ENCODE peak calls at places on chromosomes 16 and 17, in five cellular contexts. L is NCI-H69; R is HFF-Myc; A is stimulated activated CD4-positive, alpha-beta T cell treated with anti-CD3 and anti-CD28 coated beads, Interleukin-1b, Interleukin-23, amount 100 ng/mL, for 1 hour; X is GOT3. T is an unnamed sample.
A peak's percentile ranks its signal among the peaks of the same experiment; 100 is the strongest.

GRCh38 chr17:1391577-1391976 is 8.4 kb downstream of the YWHAE start:
- DNase-seq in L (no peak), R (no peak), X (no peak), A (no peak), T (no peak)

GRCh38 chr17:72308744-72309395 is 188.1 kb downstream of the SOX9 start:
- DNase-seq in A (no peak), R (no peak), L (peak; percentile 58), X (no peak), T (no peak)

GRCh38 chr17:28363186-28363585 is 1.8 kb downstream of the SEBOX start:
- DNase-seq in A (no peak), X (no peak), R (no peak), L (no peak), T (no peak)

GRCh38 chr17:41131979-41132378 is 8.0 kb upstream of the KRTAP4-12 start:
- DNase-seq in A (no peak), L (no peak), X (no peak), R (no peak), T (no peak)

GRCh38 chr17:16282522-16282921 is 65.5 kb downstream of the PIGL start:
- DNase-seq in A (no peak), L (no peak), X (no peak), R (no peak), T (no peak)

GRCh38 chr17:79483122-79483521 is 127.7 kb downstream of the RBFOX3 start:
- DNase-seq in X (no peak), A (no peak), L (no peak), R (no peak), T (no peak)

GRCh38 chr16:71345031-71345430 is 13.5 kb upstream of the CALB2 start:
- DNase-seq in A (no peak), X (no peak), L (no peak), R (no peak), T (no peak)

GRCh38 chr17:66403846-66404597 is 101.6 kb downstream of the PRKCA start:
- DNase-seq in L (peak; percentile 79), R (no peak), X (no peak), A (no peak), T (no peak)

GRCh38 chr16:64975821-64976220 is 146.0 kb downstream of the CDH11 start:
- DNase-seq in R (no peak), A (no peak), L (no peak), X (no peak), T (no peak)

GRCh38 chr16:23504076-23504452 is 6.2 kb downstream of the GGA2 start:
- DNase-seq in A (no peak), R (no peak), X (no peak), L (no peak), T (no peak)

GRCh38 chr17:47297661-47298400 is 25.9 kb upstream of the EFCAB13 start:
- DNase-seq in L (no peak), R (no peak), X (no peak), A (no peak), T (no peak)

GRCh38 chr17:42809250-42809649 is 10.6 kb downstream of the CNTD1 start:
- DNase-seq in R (peak; percentile 35), X (no peak), A (no peak), L (no peak), T (no peak)

GRCh38 chr16:87636050-87636684 is 33.9 kb downstream of the JPH3 start:
- DNase-seq in L (peak; percentile 65), R (peak; percentile 39), A (peak; percentile 54), X (peak; percentile 59), T (peak; percentile 100)

GRCh38 chr17:66466933-66467367 is 164.5 kb downstream of the PRKCA start:
- DNase-seq in X (peak; percentile 62), R (peak; percentile 99), A (no peak), L (no peak), T (peak; percentile 34)

GRCh38 chr17:7041607-7042506 is 2.0 kb downstream of the SLC16A11 start:
- DNase-seq in L (no peak), X (no peak), A (no peak), R (no peak), T (no peak)

GRCh38 chr16:53821487-53821886 is 117.5 kb downstream of the FTO start:
- DNase-seq in L (no peak), A (no peak), X (no peak), R (no peak), T (no peak)

GRCh38 chr16:16062023-16062932 is 112.9 kb downstream of the ABCC1 start:
- DNase-seq in A (no peak), L (no peak), X (no peak), R (no peak), T (no peak)

GRCh38 chr16:51762081-51762995 is 611.3 kb upstream of the SALL1 start:
- DNase-seq in L (peak; percentile 68), A (no peak), X (peak; percentile 25), R (peak; percentile 24), T (peak; percentile 38)

GRCh38 chr16:21336231-21336630 is 58.1 kb upstream of the CRYM start:
- DNase-seq in R (no peak), X (no peak), L (no peak), A (no peak), T (no peak)

GRCh38 chr17:41810659-41811548 is 845 bp downstream of the P3H4 start:
- DNase-seq in X (no peak), L (no peak), A (no peak), R (no peak), T (no peak)

GRCh38 chr17:4881761-4882555 is 17.4 kb upstream of the C17orf107 start:
- DNase-seq in A (peak; percentile 30), L (peak; percentile 59), R (no peak), X (no peak), T (no peak)

GRCh38 chr16:73544266-73544665 is 496.3 kb upstream of the ZFHX3 start:
- DNase-seq in R (no peak), L (no peak), A (no peak), X (no peak), T (no peak)

GRCh38 chr17:5545051-5545987 is 39.0 kb downstream of the NLRP1 start:
- DNase-seq in A (no peak), L (peak; percentile 31), X (no peak), R (no peak), T (no peak)

GRCh38 chr17:60127068-60128064 is 22.4 kb upstream of the CA4 start:
- DNase-seq in X (no peak), A (no peak), R (no peak), L (peak; percentile 26), T (no peak)

GRCh38 chr17:70119545-70119944 is 44.5 kb downstream of the KCNJ16 start:
- DNase-seq in L (no peak), X (no peak), A (no peak), R (no peak), T (no peak)

GRCh38 chr17:4074831-4075495 is 67.9 kb downstream of the ZZEF1 start:
- DNase-seq in A (no peak), X (no peak), R (peak; percentile 15), L (peak; percentile 36), T (no peak)

GRCh38 chr17:27389542-27390140 is 66.6 kb upstream of the KSR1 start:
- DNase-seq in L (no peak), A (no peak), R (no peak), X (no peak), T (no peak)

GRCh38 chr17:77174928-77175720 is 34.4 kb downstream of the SEC14L1 start:
- DNase-seq in X (no peak), R (no peak), A (no peak), L (peak; percentile 68), T (no peak)

GRCh38 chr17:49616086-49616485 is 40.4 kb downstream of the NXPH3 start:
- DNase-seq in L (no peak), A (no peak), X (no peak), R (no peak), T (peak; percentile 18)

GRCh38 chr17:15351925-15352324 is 10.5 kb upstream of the TEKT3 start:
- DNase-seq in R (no peak), X (no peak), A (no peak), L (no peak), T (no peak)

GRCh38 chr16:23466162-23466885 is 13.3 kb upstream of the COG7 start:
- DNase-seq in X (peak; percentile 15), L (no peak), A (no peak), R (no peak), T (no peak)

GRCh38 chr16:46918400-46918799 is 34.2 kb downstream of the GPT2 start:
- DNase-seq in X (no peak), R (no peak), A (no peak), L (no peak), T (no peak)

T was measured in 8988T.